ENCODE peak calls at places on chromosomes 4 and X, in seven cellular contexts. One of them, this sample, is unnamed.

GRCh38 chr4:138562544-138562961 is 320.4 kb upstream of the SLC7A11 start:
- DNase-seq in AG04450: peak
- DNase-seq in right atrium auricular region: no peak
- DNase-seq in A673: no peak
- DNase-seq in right lobe of liver: no peak
- DNase-seq in lung: no peak
- DNase-seq in GM23338: no peak
- DNase-seq in this sample: no peak

GRCh38 chr4:39994356-39994755 is 16.6 kb upstream of the PDS5A start:
- DNase-seq in AG04450: no peak
- DNase-seq in right atrium auricular region: no peak
- DNase-seq in A673: no peak
- DNase-seq in right lobe of liver: no peak
- DNase-seq in lung: no peak
- DNase-seq in GM23338: no peak
- DNase-seq in this sample: no peak

GRCh38 chrX:103464071-103464773 is 55.1 kb downstream of the RAB40A start:
- DNase-seq in AG04450: no peak
- DNase-seq in right atrium auricular region: no peak
- DNase-seq in A673: peak
- DNase-seq in right lobe of liver: no peak
- DNase-seq in lung: no peak
- DNase-seq in GM23338: peak
- DNase-seq in this sample: no peak

GRCh38 chrX:156002517-156002916 is 5.0 kb downstream of the IL9R start:
- DNase-seq in AG04450: no peak
- DNase-seq in right atrium auricular region: no peak
- DNase-seq in A673: no peak
- DNase-seq in right lobe of liver: no peak
- DNase-seq in lung: no peak
- DNase-seq in GM23338: no peak
- DNase-seq in this sample: no peak

GRCh38 chr4:114361249-114361648 is 237.4 kb upstream of the UGT8 start:
- DNase-seq in AG04450: no peak
- DNase-seq in right atrium auricular region: no peak
- DNase-seq in A673: no peak
- DNase-seq in right lobe of liver: no peak
- DNase-seq in lung: no peak
- DNase-seq in GM23338: no peak
- DNase-seq in this sample: no peak

GRCh38 chrX:37976153-37976552 is 30.2 kb upstream of the SYTL5 start:
- DNase-seq in AG04450: no peak
- DNase-seq in right atrium auricular region: no peak
- DNase-seq in A673: no peak
- DNase-seq in right lobe of liver: no peak
- DNase-seq in lung: no peak
- DNase-seq in GM23338: no peak
- DNase-seq in this sample: no peak

GRCh38 chrX:12210921-12211320 is 72.6 kb downstream of the FRMPD4 start:
- DNase-seq in AG04450: no peak
- DNase-seq in right atrium auricular region: no peak
- DNase-seq in A673: peak
- DNase-seq in right lobe of liver: no peak
- DNase-seq in lung: no peak
- DNase-seq in GM23338: no peak
- DNase-seq in this sample: no peak

GRCh38 chr4:15325987-15326386 is 101.8 kb upstream of the C1QTNF7 start:
- DNase-seq in AG04450: no peak
- DNase-seq in right atrium auricular region: no peak
- DNase-seq in A673: no peak
- DNase-seq in right lobe of liver: no peak
- DNase-seq in lung: no peak
- DNase-seq in GM23338: no peak
- DNase-seq in this sample: no peak

GRCh38 chrX:40383360-40383759 is 197.4 kb upstream of the ATP6AP2 start:
- DNase-seq in AG04450: no peak
- DNase-seq in right atrium auricular region: no peak
- DNase-seq in A673: no peak
- DNase-seq in right lobe of liver: no peak
- DNase-seq in lung: no peak
- DNase-seq in GM23338: peak
- DNase-seq in this sample: no peak

GRCh38 chr4:25172964-25173917 is 13.0 kb upstream of the SEPSECS start:
- DNase-seq in AG04450: peak
- DNase-seq in right atrium auricular region: peak
- DNase-seq in A673: peak
- DNase-seq in right lobe of liver: no peak
- DNase-seq in lung: no peak
- DNase-seq in GM23338: no peak
- DNase-seq in this sample: no peak

GRCh38 chr4:159267023-159267939 is 164.4 kb downstream of the RAPGEF2 start:
- DNase-seq in AG04450: no peak
- DNase-seq in right atrium auricular region: no peak
- DNase-seq in A673: no peak
- DNase-seq in right lobe of liver: no peak
- DNase-seq in lung: no peak
- DNase-seq in GM23338: no peak
- DNase-seq in this sample: no peak
- H3K4me3 ChIP-seq in AG04450: peak
- H3K4me3 ChIP-seq in right atrium auricular region: peak
- H3K4me3 ChIP-seq in A673: no peak
- H3K4me3 ChIP-seq in right lobe of liver: peak
- H3K4me3 ChIP-seq in lung: no peak
- H3K4me3 ChIP-seq in GM23338: no peak
- H3K4me3 ChIP-seq in this sample: peak

GRCh38 chr4:41413670-41414069 is 124.3 kb upstream of the LIMCH1 start:
- DNase-seq in AG04450: no peak
- DNase-seq in right atrium auricular region: no peak
- DNase-seq in A673: peak
- DNase-seq in right lobe of liver: no peak
- DNase-seq in lung: no peak
- DNase-seq in GM23338: no peak
- DNase-seq in this sample: no peak
- H3K27ac ChIP-seq in AG04450: no peak
- H3K27ac ChIP-seq in right atrium auricular region: no peak
- H3K27ac ChIP-seq in A673: no peak
- H3K27ac ChIP-seq in right lobe of liver: no peak
- H3K27ac ChIP-seq in lung: no peak
- H3K27ac ChIP-seq in GM23338: no peak
- H3K27ac ChIP-seq in this sample: peak

GRCh38 chr4:3371038-3371437 is 70.7 kb upstream of the HGFAC start:
- DNase-seq in AG04450: no peak
- DNase-seq in right atrium auricular region: peak
- DNase-seq in A673: peak
- DNase-seq in right lobe of liver: no peak
- DNase-seq in lung: no peak
- DNase-seq in GM23338: peak
- DNase-seq in this sample: no peak
- H3K4me3 ChIP-seq in AG04450: no peak
- H3K4me3 ChIP-seq in right atrium auricular region: no peak
- H3K4me3 ChIP-seq in A673: peak
- H3K4me3 ChIP-seq in right lobe of liver: no peak
- H3K4me3 ChIP-seq in lung: no peak
- H3K4me3 ChIP-seq in GM23338: no peak
- H3K4me3 ChIP-seq in this sample: no peak

DNA sequence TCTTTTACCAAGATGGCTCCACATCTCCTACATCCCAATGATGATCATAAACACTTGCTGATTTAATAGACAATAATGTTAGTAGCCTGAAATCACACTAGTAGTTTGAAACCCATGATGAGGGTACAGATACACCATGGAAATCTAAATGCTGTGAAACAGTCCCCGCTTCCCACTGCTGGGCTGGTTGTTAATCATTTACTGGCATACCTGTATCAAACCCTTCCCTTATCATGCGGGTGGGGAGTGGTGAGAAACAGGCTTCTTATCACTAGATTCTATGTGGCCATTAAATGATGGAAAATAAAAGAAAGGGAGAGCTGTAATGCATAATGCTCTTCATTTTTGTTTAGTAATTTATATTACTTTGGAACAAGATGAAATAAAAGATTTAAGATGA is 21.9 kb downstream of the MAOA start:
- DNase-seq in AG04450: no peak
- DNase-seq in right atrium auricular region: no peak
- DNase-seq in A673: no peak
- DNase-seq in right lobe of liver: no peak
- DNase-seq in lung: no peak
- DNase-seq in GM23338: no peak
- DNase-seq in this sample: no peak
- H3K27ac ChIP-seq in AG04450: no peak
- H3K27ac ChIP-seq in right atrium auricular region: no peak
- H3K27ac ChIP-seq in A673: no peak
- H3K27ac ChIP-seq in right lobe of liver: no peak
- H3K27ac ChIP-seq in lung: no peak
- H3K27ac ChIP-seq in GM23338: no peak
- H3K27ac ChIP-seq in this sample: no peak

GRCh38 chr4:13592220-13592619 is 35.3 kb downstream of the BOD1L1 start:
- DNase-seq in AG04450: no peak
- DNase-seq in right atrium auricular region: no peak
- DNase-seq in A673: no peak
- DNase-seq in right lobe of liver: no peak
- DNase-seq in lung: no peak
- DNase-seq in GM23338: no peak
- DNase-seq in this sample: no peak
- H3K4me3 ChIP-seq in AG04450: no peak
- H3K4me3 ChIP-seq in right atrium auricular region: no peak
- H3K4me3 ChIP-seq in A673: no peak
- H3K4me3 ChIP-seq in right lobe of liver: no peak
- H3K4me3 ChIP-seq in lung: no peak
- H3K4me3 ChIP-seq in GM23338: no peak
- H3K4me3 ChIP-seq in this sample: no peak